ENCODE peak calls at places on chromosomes 7 and 10, in ten cellular contexts. C, P, G, Y, N, Q, K, S, T and R are unnamed samples.

GRCh38 chr7:40673285-40673684 is 538.5 kb downstream of the SUGCT start:
- DNase-seq in C (peak), P (no peak), G (peak), Y (no peak), N (no peak), Q (no peak), K (no peak), S (no peak), T (peak), R (no peak)

GRCh38 chr10:126384269-126384873 is 3.9 kb downstream of the ADAM12 start:
- DNase-seq in C (peak), P (no peak), G (peak), Y (no peak), N (no peak), Q (no peak), K (no peak), S (no peak), T (peak), R (no peak)

GRCh38 chr7:131724776-131725345 is 168.4 kb upstream of the PODXL start:
- DNase-seq in C (no peak), P (no peak), G (no peak), Y (no peak), N (no peak), Q (no peak), K (no peak), S (no peak), T (no peak), R (no peak)

GRCh38 chr7:129006636-129007414 is 48.1 kb downstream of the TNPO3 start:
- DNase-seq in C (no peak), P (no peak), G (no peak), Y (no peak), N (no peak), Q (no peak), K (no peak), S (no peak), T (peak), R (no peak)

GRCh38 chr7:117062300-117062699 is 109.0 kb downstream of the ST7 start:
- DNase-seq in C (peak), P (no peak), G (no peak), Y (no peak), N (no peak), Q (no peak), K (no peak), S (no peak), T (no peak), R (no peak)

GRCh38 chr10:69810097-69810496 is 8.4 kb downstream of the COL13A1 start:
- DNase-seq in C (no peak), P (no peak), G (no peak), Y (no peak), N (no peak), Q (no peak), K (no peak), S (no peak), T (no peak), R (no peak)

GRCh38 chr10:75358835-75359421 is 42.6 kb downstream of the ZNF503 start:
- DNase-seq in C (peak), P (no peak), G (peak), Y (no peak), N (no peak), Q (no peak), K (no peak), S (no peak), T (peak), R (no peak)

GRCh38 chr7:12809476-12809875 is 122.0 kb downstream of the ARL4A start:
- DNase-seq in C (no peak), P (no peak), G (no peak), Y (no peak), N (no peak), Q (no peak), K (no peak), S (no peak), T (peak), R (no peak)

GRCh38 chr10:101629781-101630419 is 41.8 kb downstream of the DPCD start:
- DNase-seq in C (no peak), P (no peak), G (no peak), Y (no peak), N (no peak), Q (no peak), K (no peak), S (no peak), T (no peak), R (no peak)

GRCh38 chr10:113965077-113965476 is 78.6 kb upstream of the ADRB1 start:
- DNase-seq in C (no peak), P (no peak), G (no peak), Y (no peak), N (no peak), Q (no peak), K (no peak), S (no peak), T (no peak), R (no peak)